ENCODE peak calls at places on chromosomes 7 and 10, in eight cellular contexts. K is AG04450; I is CD8-positive, alpha-beta T cell; N is adipocyte; Q is cardiac fibroblast; Z is BE2C; G is astrocyte of the spinal cord; J is right atrium auricular region. C is an unnamed sample.

GRCh38 chr10:80077869-80078447 is 507 bp upstream of the TMEM254 start:
- DNase-seq in K (no peak), I (no peak), N (no peak), Q (no peak), Z (no peak), G (no peak), J (no peak), C (no peak)

GRCh38 chr7:50119815-50120637 is 27.0 kb upstream of the ZPBP start:
- DNase-seq in K (no peak), I (peak), N (no peak), Q (no peak), Z (peak), G (no peak), J (no peak), C (no peak)

GRCh38 chr10:88254091-88254490 is 329.0 kb downstream of the RNLS start:
- DNase-seq in K (no peak), I (no peak), N (peak), Q (peak), Z (peak), G (peak), J (no peak), C (peak)

GRCh38 chr7:70694357-70694908 is 437.5 kb upstream of the GALNT17 start:
- DNase-seq in K (no peak), I (no peak), N (peak), Q (peak), Z (peak), G (peak), J (no peak), C (no peak)

GRCh38 chr10:62022830-62023229 is 121.3 kb downstream of the ARID5B start:
- DNase-seq in K (no peak), I (no peak), N (no peak), Q (no peak), Z (no peak), G (no peak), J (no peak), C (no peak)

GRCh38 chr10:120188950-120189349 is 268.1 kb upstream of the PLPP4 start:
- DNase-seq in K (no peak), I (no peak), N (no peak), Q (no peak), Z (no peak), G (no peak), J (no peak), C (no peak)

GRCh38 chr7:107002131-107002803 is 42.2 kb upstream of the PRKAR2B start:
- DNase-seq in K (no peak), I (no peak), N (peak), Q (peak), Z (no peak), G (no peak), J (no peak), C (no peak)

GRCh38 chr10:75202321-75203096 is 8.1 kb upstream of the VDAC2 start:
- DNase-seq in K (no peak), I (no peak), N (peak), Q (peak), Z (no peak), G (peak), J (peak), C (no peak)

GRCh38 chr7:159130199-159130775 is 14.4 kb downstream of the VIPR2 start:
- DNase-seq in K (no peak), I (no peak), N (no peak), Q (no peak), Z (no peak), G (no peak), J (no peak), C (no peak)

GRCh38 chr7:90830302-90830701 is 234.2 kb downstream of the CDK14 start:
- DNase-seq in K (no peak), I (no peak), N (no peak), Q (no peak), Z (no peak), G (no peak), J (no peak), C (no peak)

GRCh38 chr7:105876964-105877601 is 684 bp upstream of the ATXN7L1 start:
- DNase-seq in K (no peak), I (peak), N (peak), Q (peak), Z (peak), G (peak), J (no peak), C (no peak)

GRCh38 chr10:133019191-133019590 is 68.5 kb upstream of the ADGRA1 start:
- DNase-seq in K (no peak), I (no peak), N (no peak), Q (no peak), Z (no peak), G (no peak), J (no peak), C (no peak)

GRCh38 chr7:76262683-76263402 is 39.6 kb upstream of the HSPB1 start:
- DNase-seq in K (peak), I (no peak), N (peak), Q (peak), Z (peak), G (peak), J (no peak), C (peak)

GRCh38 chr7:2978403-2978802 is 65.3 kb downstream of the CARD11 start:
- DNase-seq in K (no peak), I (peak), N (no peak), Q (no peak), Z (no peak), G (no peak), J (no peak), C (no peak)

DNA sequence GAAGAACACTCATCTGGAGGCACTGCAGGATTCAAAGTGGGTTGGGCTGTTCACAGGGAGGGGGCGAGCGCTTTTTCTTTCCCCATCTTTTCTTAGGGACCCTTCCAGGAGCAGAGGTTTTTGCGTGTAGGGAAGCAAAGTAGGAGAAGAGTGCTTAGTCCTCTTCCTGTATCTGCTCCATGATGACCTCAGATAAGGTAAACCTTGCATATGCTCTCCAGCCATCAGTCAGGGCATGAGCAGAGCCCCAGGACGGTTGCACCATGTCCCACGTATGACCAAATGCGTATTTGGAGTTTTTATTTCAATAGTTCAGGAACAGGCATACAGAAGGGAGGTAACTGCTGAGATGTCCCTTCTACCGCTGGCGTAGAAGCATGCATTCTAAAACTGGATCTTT is 253.4 kb upstream of the INHBA start:
- DNase-seq in K (no peak), I (no peak), N (no peak), Q (no peak), Z (no peak), G (no peak), J (no peak), C (no peak)
- H3K4me3 ChIP-seq in K (peak), I (no peak), N (peak), Q (no peak), Z (no peak), G (no peak), J (no peak), C (peak)

DNA sequence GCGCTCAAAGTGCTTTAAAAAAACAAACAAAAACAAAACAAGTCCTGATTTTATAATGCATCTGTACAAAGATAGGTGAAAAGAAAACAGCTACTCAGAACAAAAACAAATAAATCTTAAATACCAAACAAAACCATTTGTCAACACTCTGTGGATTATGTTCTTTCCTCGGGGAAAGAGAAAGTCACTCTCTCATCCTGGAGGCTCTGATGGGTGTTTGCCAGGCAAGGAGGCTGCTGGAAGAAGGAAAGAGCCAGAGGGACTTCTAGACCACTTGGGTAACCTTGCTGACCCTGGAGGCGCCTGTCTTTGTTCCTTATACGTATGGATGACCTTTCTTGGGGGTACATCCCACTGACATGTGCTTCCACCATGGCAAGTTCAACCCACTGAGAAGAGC is 92.7 kb downstream of the ZRANB1 start:
- DNase-seq in K (no peak), I (no peak), N (peak), Q (no peak), Z (no peak), G (no peak), J (no peak), C (no peak)
- H3K4me3 ChIP-seq in K (no peak), I (no peak), N (peak), Q (no peak), Z (no peak), G (no peak), J (no peak), C (no peak)

GRCh38 chr10:99952799-99953198 is 56.9 kb downstream of the DNMBP start:
- DNase-seq in K (no peak), I (no peak), N (no peak), Q (no peak), Z (no peak), G (no peak), J (no peak), C (no peak)

GRCh38 chr10:99958806-99959205 is 50.9 kb downstream of the DNMBP start:
- DNase-seq in K (no peak), I (no peak), N (no peak), Q (no peak), Z (no peak), G (no peak), J (no peak), C (no peak)

DNA sequence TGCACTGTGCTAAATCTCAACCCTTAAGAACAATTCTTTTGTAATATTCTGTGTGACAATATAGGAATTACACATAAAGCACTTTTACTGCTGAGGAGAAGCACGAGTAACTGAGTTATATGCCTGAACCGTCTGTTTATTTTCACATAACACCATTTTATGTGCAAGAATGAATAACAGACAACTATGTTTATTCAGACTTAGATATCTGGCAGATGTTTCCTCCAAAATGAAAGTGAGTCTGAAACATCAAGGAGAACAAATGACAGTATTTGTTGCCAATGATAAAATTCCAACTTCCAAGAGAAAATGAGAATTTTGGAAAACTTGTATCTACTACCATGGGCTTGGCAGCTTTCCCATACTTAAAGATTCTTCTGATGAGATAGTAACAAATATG is 51.5 kb downstream of the DNMBP start:
- DNase-seq in K (no peak), I (no peak), N (peak), Q (peak), Z (no peak), G (peak), J (no peak), C (no peak)
- H3K4me3 ChIP-seq in K (no peak), I (no peak), N (peak), Q (no peak), Z (no peak), G (no peak), J (no peak), C (no peak)

GRCh38 chr7:80823066-80823465 is 95.8 kb downstream of the SEMA3C start:
- DNase-seq in K (no peak), I (no peak), N (no peak), Q (no peak), Z (no peak), G (no peak), J (no peak), C (no peak)
- H3K4me3 ChIP-seq in K (no peak), I (no peak), N (no peak), Q (no peak), Z (no peak), G (no peak), J (no peak), C (no peak)

GRCh38 chr7:875476-876076 is 778 bp upstream of the GET4 start:
- DNase-seq in K (no peak), I (no peak), N (no peak), Q (no peak), Z (no peak), G (no peak), J (no peak), C (no peak)
- H3K4me3 ChIP-seq in K (peak), I (no peak), N (peak), Q (peak), Z (no peak), G (peak), J (peak), C (peak)

DNA sequence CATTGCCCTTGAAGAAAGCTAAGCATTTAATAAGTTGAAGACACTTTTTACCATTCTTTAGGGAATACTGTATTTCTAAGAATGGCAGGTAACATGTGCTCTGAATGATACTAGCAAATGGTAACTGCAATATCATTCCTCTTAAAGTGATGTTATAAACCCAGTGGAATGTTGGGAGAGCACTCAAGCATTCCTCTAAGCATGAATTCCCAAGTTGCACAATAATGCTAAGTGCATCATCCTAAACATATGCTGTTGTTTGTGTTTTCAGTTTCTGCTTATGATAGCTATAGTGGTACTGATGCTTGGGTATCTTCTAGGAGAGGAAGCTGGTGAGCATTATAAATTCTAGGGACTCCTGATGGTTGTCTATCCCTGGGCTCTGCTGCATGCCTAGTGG is 673.9 kb downstream of the PHTF2 start:
- DNase-seq in K (peak), I (no peak), N (peak), Q (peak), Z (no peak), G (no peak), J (no peak), C (peak)
- H3K4me3 ChIP-seq in K (no peak), I (no peak), N (no peak), Q (no peak), Z (no peak), G (no peak), J (no peak), C (no peak)